ENCODE peak calls at places on chromosomes 12 and 14, in nine cellular contexts. V, C, P, S, N, Z, G, F and K are unnamed samples.

GRCh38 chr14:95222151-95222631 is 64.9 kb upstream of the DICER1 start:
- DNase-seq in V (no peak), C (no peak), P (no peak), S (peak), N (no peak), Z (no peak), G (no peak), F (no peak), K (no peak)

GRCh38 chr14:52044791-52045522 is 23.9 kb downstream of the NID2 start:
- DNase-seq in V (peak), C (no peak), P (no peak), S (peak), N (no peak), Z (no peak), G (no peak), F (no peak), K (no peak)

GRCh38 chr14:82676403-82676802 is 1142.8 kb upstream of the SEL1L start:
- DNase-seq in V (no peak), C (no peak), P (no peak), S (no peak), N (no peak), Z (peak), G (no peak), F (no peak), K (no peak)

GRCh38 chr12:93122089-93122488 is 193.0 kb upstream of the EEA1 start:
- DNase-seq in V (no peak), C (no peak), P (no peak), S (no peak), N (no peak), Z (no peak), G (no peak), F (no peak), K (no peak)

GRCh38 chr14:38994721-38995120 is 108.3 kb downstream of the SEC23A start:
- DNase-seq in V (no peak), C (no peak), P (no peak), S (no peak), N (no peak), Z (no peak), G (no peak), F (no peak), K (no peak)

GRCh38 chr12:58393152-58393551 is 451.8 kb downstream of the ATP23 start:
- DNase-seq in V (no peak), C (no peak), P (no peak), S (no peak), N (no peak), Z (no peak), G (no peak), F (no peak), K (no peak)

GRCh38 chr12:30599631-30600030 is 96.0 kb downstream of the IPO8 start:
- DNase-seq in V (no peak), C (no peak), P (no peak), S (no peak), N (no peak), Z (no peak), G (no peak), F (no peak), K (no peak)

GRCh38 chr12:15933751-15934150 is 22.6 kb downstream of the DERA start:
- DNase-seq in V (no peak), C (no peak), P (no peak), S (no peak), N (no peak), Z (no peak), G (no peak), F (no peak), K (no peak)

GRCh38 chr14:101953151-101953550 is 11.2 kb upstream of the DYNC1H1 start:
- DNase-seq in V (no peak), C (no peak), P (no peak), S (peak), N (no peak), Z (no peak), G (no peak), F (no peak), K (no peak)

GRCh38 chr12:6113691-6114475 is 10.6 kb downstream of the VWF start:
- DNase-seq in V (no peak), C (no peak), P (no peak), S (no peak), N (peak), Z (no peak), G (no peak), F (no peak), K (no peak)

GRCh38 chr14:50620341-50620740 is 47.8 kb downstream of the SAV1 start:
- DNase-seq in V (no peak), C (no peak), P (no peak), S (no peak), N (no peak), Z (no peak), G (no peak), F (no peak), K (no peak)

GRCh38 chr14:78153069-78153351 is 17.2 kb upstream of the NRXN3 start:
- DNase-seq in V (no peak), C (no peak), P (no peak), S (no peak), N (no peak), Z (no peak), G (no peak), F (no peak), K (no peak)

GRCh38 chr12:100141666-100141997 is 1.0 kb downstream of the BLTP3B start:
- DNase-seq in V (no peak), C (peak), P (no peak), S (peak), N (no peak), Z (no peak), G (no peak), F (no peak), K (no peak)

GRCh38 chr12:53530920-53531319 is 23.6 kb upstream of the NPFF start:
- DNase-seq in V (no peak), C (no peak), P (no peak), S (no peak), N (no peak), Z (no peak), G (no peak), F (no peak), K (no peak)

GRCh38 chr14:102748806-102749205 is 28.4 kb upstream of the TRAF3 start:
- DNase-seq in V (no peak), C (no peak), P (no peak), S (no peak), N (no peak), Z (no peak), G (no peak), F (no peak), K (no peak)

GRCh38 chr12:96194901-96195844 is 998 bp downstream of the ELK3 start:
- DNase-seq in V (no peak), C (peak), P (peak), S (peak), N (no peak), Z (peak), G (peak), F (peak), K (peak)

GRCh38 chr14:54516709-54517108 is 7.0 kb downstream of the CGRRF1 start:
- DNase-seq in V (no peak), C (no peak), P (no peak), S (no peak), N (no peak), Z (no peak), G (no peak), F (no peak), K (no peak)

GRCh38 chr14:54512393-54512792 is 2.7 kb downstream of the CGRRF1 start:
- DNase-seq in V (no peak), C (no peak), P (no peak), S (no peak), N (no peak), Z (no peak), G (no peak), F (no peak), K (no peak)

GRCh38 chr14:54509546-54510501 is at the start of gene CGRRF1:
- DNase-seq in V (peak), C (peak), P (peak), S (peak), N (peak), Z (peak), G (peak), F (peak), K (peak)

GRCh38 chr14:54515670-54516069 is 6.0 kb downstream of the CGRRF1 start:
- DNase-seq in V (no peak), C (no peak), P (no peak), S (no peak), N (no peak), Z (no peak), G (no peak), F (no peak), K (no peak)
- TF ChIP-seq EP300 in V (no peak), C (no peak), P (no peak), S (no peak), N (no peak), Z (no peak), G (no peak), F (no peak), K (no peak)

GRCh38 chr12:133181238-133181959 is at the start of gene ZNF268:
- DNase-seq in V (peak), C (peak), P (peak), S (peak), N (peak), Z (peak), G (peak), F (peak), K (peak)
- TF ChIP-seq POLR2A in V (no peak), C (peak), P (peak), S (no peak), N (no peak), Z (peak), G (peak), F (peak), K (no peak)

GRCh38 chr12:123363385-123363742 is 1.3 kb downstream of the SBNO1 start:
- DNase-seq in V (no peak), C (peak), P (peak), S (no peak), N (no peak), Z (no peak), G (no peak), F (no peak), K (no peak)
- H3K4me3 ChIP-seq in V (peak), C (peak), P (peak), S (peak), N (peak), Z (peak), G (peak), F (peak), K (peak)

GRCh38 chr12:3241621-3242020 is 164.4 kb downstream of the TSPAN9 start:
- DNase-seq in V (no peak), C (no peak), P (no peak), S (no peak), N (no peak), Z (no peak), G (no peak), F (no peak), K (no peak)
- TF ChIP-seq EP300 in V (no peak), C (no peak), P (no peak), S (no peak), N (no peak), Z (no peak), G (no peak), F (no peak), K (no peak)